ENCODE peak calls at places on chromosomes 16 and 17, in four cellular contexts. K is A549, F is right atrium auricular region, M is thoracic aorta. T is an unnamed sample.

GRCh38 chr16:20610192-20610891 is 34.2 kb upstream of the ACSM2B start:
- DNase-seq in F (no peak), M (no peak), K (no peak), T (no peak)

GRCh38 chr17:1462164-1463112 is 6.4 kb upstream of the CRK start:
- DNase-seq in M (no peak), K (no peak), F (no peak), T (no peak)

GRCh38 chr16:64771273-64771672 is 350.6 kb downstream of the CDH11 start:
- DNase-seq in K (no peak), M (no peak), F (no peak), T (no peak)

GRCh38 chr16:10609410-10609774 is 29.0 kb upstream of the EMP2 start:
- DNase-seq in F (no peak), M (no peak), K (no peak), T (peak; percentile 72)

GRCh38 chr16:81521141-81521626 is 76.6 kb downstream of the CMIP start:
- DNase-seq in M (no peak), K (no peak), F (no peak), T (no peak)

GRCh38 chr17:7047566-7047965 is 3.7 kb upstream of the SLC16A11 start:
- DNase-seq in F (no peak), M (no peak), K (no peak), T (no peak)

GRCh38 chr17:29740017-29740416 is 117.3 kb upstream of the CORO6 start:
- DNase-seq in M (no peak), K (no peak), F (no peak), T (no peak)

GRCh38 chr17:7133424-7133823 is 18.8 kb upstream of the ASGR2 start:
- DNase-seq in K (peak; percentile 38), F (no peak), M (no peak), T (no peak)

GRCh38 chr17:34675605-34676004 is 96.2 kb downstream of the TMEM132E start:
- DNase-seq in M (no peak), F (peak; percentile 30), K (no peak), T (no peak)

GRCh38 chr17:45428050-45428953 is 4.4 kb downstream of the ARHGAP27 start:
- DNase-seq in K (peak; percentile 83), M (no peak), F (peak; percentile 72), T (peak; percentile 8)

GRCh38 chr17:17433260-17433659 is 43.5 kb upstream of the MED9 start:
- DNase-seq in M (no peak), K (no peak), F (no peak), T (no peak)

GRCh38 chr17:17425591-17425990 is 51.2 kb upstream of the MED9 start:
- DNase-seq in F (no peak), K (no peak), M (no peak), T (no peak)

GRCh38 chr17:17425005-17425404 is 51.8 kb upstream of the MED9 start:
- DNase-seq in K (no peak), M (no peak), F (no peak), T (no peak)

GRCh38 chr17:17426184-17426583 is 50.6 kb upstream of the MED9 start:
- DNase-seq in K (no peak), M (no peak), F (no peak), T (no peak)

GRCh38 chr17:17429222-17429621 is 47.6 kb upstream of the MED9 start:
- DNase-seq in K (no peak), M (no peak), F (no peak), T (no peak)
- TF ChIP-seq CTCF in K (no peak), M (no peak), F (no peak), T (no peak)

DNA sequence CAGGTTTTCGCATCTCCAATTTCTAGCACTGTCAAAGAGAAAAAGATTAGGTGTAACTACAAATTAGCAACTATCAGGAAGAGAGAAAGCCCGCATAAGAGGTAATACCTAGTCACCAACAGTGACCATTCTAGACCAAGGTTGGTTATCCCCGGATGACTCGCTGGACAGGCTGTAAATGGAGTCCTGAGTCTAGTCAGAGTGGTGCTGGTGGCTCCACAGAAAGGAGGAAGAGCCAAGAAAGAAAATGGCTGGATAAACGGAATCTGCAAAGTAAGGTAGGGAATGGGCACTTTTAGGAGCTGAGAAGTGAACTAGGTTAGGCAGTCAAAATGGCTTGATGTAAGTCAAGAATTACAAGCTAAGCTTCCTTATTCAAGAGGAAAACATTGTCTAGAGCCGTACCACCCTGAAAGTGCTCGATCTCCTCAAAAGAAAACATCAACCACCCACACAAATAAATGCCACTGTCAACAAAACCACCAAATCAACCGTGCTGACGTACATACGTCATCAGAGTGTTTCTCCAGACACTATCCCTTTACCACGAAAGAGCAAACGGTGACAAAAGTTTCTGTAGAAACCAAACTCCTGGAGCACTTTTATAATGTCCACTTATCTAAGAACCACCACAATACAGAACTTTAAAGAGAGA is 2.2 kb downstream of the GSPT1 start:
- DNase-seq in F (no peak), K (peak; percentile 19), M (no peak), T (no peak)
- H3K4me3 ChIP-seq in F (peak overlapping the region; percentile 99), K (peak overlapping the region; percentile 93), M (peak overlapping the region; percentile 91), T (peak overlapping the region; percentile 91)

DNA sequence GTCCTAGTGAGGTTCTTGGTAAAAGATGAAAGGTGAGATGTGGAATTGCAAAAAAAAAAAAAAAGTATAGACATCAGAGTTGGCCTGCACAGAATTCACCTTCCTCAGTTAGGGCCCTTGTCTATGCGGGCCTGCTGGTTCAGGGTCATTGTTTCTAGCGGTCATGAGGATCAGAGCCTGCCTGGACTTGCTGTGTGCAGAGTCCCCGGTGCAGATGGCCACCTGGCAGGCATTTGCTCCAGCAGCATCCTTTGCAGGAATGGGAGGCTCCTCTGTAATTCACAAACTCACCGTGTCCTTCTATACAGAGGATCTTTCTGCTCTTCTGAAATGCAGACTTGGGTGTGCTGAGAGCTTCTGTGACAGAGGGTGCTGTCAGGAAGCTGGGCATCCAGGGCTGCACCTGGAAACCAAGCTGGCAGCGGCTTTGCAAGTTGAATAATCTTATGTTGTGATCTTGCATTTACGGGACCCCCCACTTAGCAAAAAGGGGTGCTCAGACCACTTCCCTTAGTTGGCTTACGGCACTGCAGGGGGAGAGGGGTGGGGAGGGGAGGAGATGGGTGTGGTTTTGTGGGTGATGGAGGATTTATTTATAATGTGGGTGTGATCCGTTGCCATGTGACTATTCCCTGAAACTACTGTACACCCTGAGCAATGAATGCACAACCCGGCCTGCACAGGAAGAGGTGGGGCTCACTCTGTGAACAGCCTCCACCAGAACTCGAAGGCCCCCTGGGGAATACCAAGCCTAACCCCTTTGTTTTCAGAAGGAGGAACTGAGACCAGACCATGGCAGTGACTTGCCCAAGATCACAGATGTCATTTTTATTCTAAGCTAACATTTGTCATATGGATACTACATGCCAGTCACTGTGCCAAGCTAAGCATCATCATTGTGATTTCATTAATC is 178.2 kb downstream of the PRKCB start:
- DNase-seq in M (no peak), K (peak; percentile 10), F (no peak), T (no peak)
- H3K27ac ChIP-seq in M (no peak overlapping the region), K (no peak overlapping the region), F (no peak overlapping the region), T (no peak overlapping the region)

DNA sequence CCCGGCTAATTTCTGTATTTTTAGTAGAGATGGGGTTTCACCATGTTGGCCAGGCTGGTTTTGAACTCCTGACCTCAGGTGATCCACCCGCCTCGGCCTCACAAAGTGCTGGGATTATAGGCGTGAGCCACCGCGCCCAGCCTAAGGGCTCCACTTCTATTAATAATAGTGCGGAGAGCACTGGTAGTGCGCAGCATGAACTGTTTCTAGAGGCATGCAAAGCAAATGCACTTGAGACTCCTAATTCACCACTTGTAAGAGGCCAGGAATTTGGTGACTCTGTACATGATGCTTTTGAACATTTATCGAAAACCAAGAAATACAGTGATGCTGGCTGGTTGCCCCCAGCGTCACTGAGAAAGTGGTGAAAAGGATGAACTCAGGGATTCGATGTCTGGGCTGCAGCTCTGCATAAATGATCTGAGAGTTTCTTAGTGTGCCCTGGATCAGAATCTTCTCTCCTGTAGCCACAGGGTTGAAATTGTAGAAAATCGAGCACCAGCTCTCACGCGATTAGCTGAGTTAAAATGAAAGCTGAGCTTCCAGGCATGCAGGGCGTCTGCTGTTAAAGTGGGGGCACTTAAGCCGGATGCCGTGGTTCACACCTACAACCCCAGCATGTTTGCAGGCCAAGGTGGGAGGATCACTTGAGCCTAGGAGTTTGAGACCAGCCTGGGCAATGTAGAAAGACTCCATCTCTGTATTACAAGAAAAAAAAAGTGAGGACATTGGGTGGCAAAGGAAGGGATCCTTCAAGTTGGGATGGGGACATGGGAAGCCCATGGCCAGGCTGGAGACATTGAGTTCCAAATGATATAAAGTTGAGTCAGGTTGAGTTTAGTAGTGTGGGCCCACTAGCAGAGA is 4.8 kb downstream of the RNF213 start:
- DNase-seq in K (no peak), F (no peak), M (no peak), T (no peak)
- TF ChIP-seq CTCF in K (no peak), F (no peak), M (no peak), T (no peak)

DNA sequence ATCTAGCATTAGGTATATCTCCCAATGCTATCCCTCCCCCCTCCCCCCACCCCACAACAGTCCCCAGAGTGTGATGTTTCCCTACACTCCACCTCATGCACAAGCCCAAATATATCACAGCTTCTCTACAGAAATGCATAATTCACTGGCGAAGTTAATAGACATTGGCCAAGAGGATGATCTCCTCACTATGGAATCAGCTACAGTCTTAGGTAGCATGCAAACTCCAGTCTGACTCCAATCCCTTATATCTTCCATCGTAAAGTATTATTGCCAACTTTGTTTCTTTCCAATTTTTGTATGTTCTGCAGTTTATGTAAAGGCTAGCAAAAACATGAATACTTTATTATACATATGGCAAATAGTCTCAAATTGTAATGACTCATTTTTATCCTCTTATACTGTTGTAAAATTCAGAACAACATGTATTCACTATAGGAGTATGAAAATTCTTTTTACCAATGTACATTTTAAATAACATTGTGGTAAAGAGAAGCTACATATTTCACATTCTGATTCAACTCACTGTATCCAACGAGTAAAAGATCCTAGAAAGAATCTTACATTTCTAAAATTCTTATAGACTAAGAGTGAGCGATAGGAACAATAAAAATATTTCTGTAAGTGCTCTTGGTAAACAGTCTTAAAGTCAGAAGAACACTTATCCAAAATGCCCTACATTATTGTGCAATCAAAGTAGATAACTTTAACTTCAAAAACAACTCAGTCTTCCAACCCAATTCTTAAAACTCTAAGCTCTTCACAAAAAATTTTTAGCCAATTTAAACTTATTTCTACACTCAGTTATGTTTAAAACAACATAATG is 833 bp downstream of the ABCA8 start:
- DNase-seq in F (no peak), K (no peak), M (no peak), T (no peak)
- H3K4me3 ChIP-seq in F (peak overlapping the region; percentile 48), K (no peak overlapping the region), M (peak overlapping the region; percentile 45), T (peak overlapping the region; percentile 45)

DNA sequence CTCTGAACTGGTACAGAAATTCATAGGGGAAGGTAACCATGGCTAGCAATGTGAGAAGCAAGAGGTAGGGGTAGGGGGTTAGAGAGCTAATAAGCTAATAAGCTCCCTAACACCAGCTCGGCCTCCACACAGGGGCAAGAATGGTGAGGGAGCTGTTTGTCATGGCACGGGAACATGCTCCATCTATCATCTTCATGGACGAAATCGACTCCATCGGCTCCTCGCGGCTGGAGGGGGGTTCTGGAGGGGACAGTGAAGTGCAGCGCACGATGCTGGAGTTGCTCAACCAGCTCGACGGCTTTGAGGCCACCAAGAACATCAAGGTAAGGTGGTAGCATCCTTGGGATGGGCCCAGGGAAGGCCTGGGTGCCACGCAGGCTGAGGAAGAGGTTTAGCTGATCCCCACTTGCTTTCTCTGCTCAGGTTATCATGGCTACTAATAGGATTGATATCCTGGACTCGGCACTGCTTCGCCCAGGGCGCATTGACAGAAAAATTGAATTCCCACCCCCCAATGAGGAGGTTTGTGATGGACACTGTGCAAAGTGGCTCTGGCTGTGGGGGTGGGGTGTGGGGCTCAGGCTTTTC is 3.5 kb upstream of the FTSJ3 start:
- DNase-seq in F (no peak), M (no peak), K (no peak), T (no peak)
- H3K27ac ChIP-seq in F (no peak overlapping the region), M (no peak overlapping the region), K (no peak overlapping the region), T (no peak overlapping the region)

GRCh38 chr17:62965649-62966425 is at the start of gene TANC2:
- DNase-seq in K (peak; percentile 92), M (peak; percentile 66), F (peak; percentile 90), T (peak; percentile 41)
- TF ChIP-seq CTCF in K (peak; percentile 49), M (no peak), F (no peak), T (no peak)